ENCODE peak calls at places on chromosomes 2 and 18, in six cellular contexts. R, L, X, E, V and S are unnamed samples.

GRCh38 chr2:159855153-159856140 is 57.4 kb upstream of the CD302 start:
- DNase-seq in R (peak), L (no peak), X (no peak), E (no peak), V (no peak), S (no peak)

GRCh38 chr2:127874378-127875271 is 11.1 kb downstream of the AMMECR1L start:
- DNase-seq in R (no peak), L (no peak), X (no peak), E (no peak), V (no peak), S (no peak)

GRCh38 chr18:25453556-25454269 is 101.7 kb upstream of the ZNF521 start:
- DNase-seq in R (peak), L (no peak), X (no peak), E (peak), V (no peak), S (no peak)

GRCh38 chr2:219171231-219171651 is 1.4 kb upstream of the SLC23A3 start:
- DNase-seq in R (peak), L (peak), X (no peak), E (peak), V (peak), S (no peak)

GRCh38 chr2:166351319-166351718 is 24.4 kb downstream of the SCN9A start:
- DNase-seq in R (peak), L (no peak), X (no peak), E (no peak), V (no peak), S (no peak)

GRCh38 chr2:120434909-120435308 is 89.0 kb downstream of the INHBB start:
- DNase-seq in R (no peak), L (no peak), X (no peak), E (no peak), V (no peak), S (peak)

GRCh38 chr18:4204151-4204720 is 250.9 kb downstream of the DLGAP1 start:
- DNase-seq in R (no peak), L (no peak), X (no peak), E (no peak), V (no peak), S (no peak)

GRCh38 chr18:30985753-30986152 is 56.8 kb downstream of the DSC3 start:
- DNase-seq in R (no peak), L (no peak), X (no peak), E (no peak), V (no peak), S (no peak)

GRCh38 chr2:151097118-151097517 is 164.5 kb downstream of the RBM43 start:
- DNase-seq in R (peak), L (no peak), X (peak), E (no peak), V (no peak), S (no peak)

GRCh38 chr2:98870516-98871158 is 65.4 kb downstream of the CRACDL start:
- DNase-seq in R (no peak), L (peak), X (no peak), E (no peak), V (no peak), S (no peak)

GRCh38 chr2:182941939-182942338 is 75.5 kb upstream of the FRZB start:
- DNase-seq in R (no peak), L (no peak), X (no peak), E (no peak), V (peak), S (no peak)

GRCh38 chr2:156229724-156230362 is 102.7 kb downstream of the NR4A2 start:
- DNase-seq in R (no peak), L (no peak), X (no peak), E (no peak), V (no peak), S (no peak)

GRCh38 chr2:120303177-120303576 is 42.8 kb upstream of the INHBB start:
- DNase-seq in R (no peak), L (no peak), X (no peak), E (no peak), V (no peak), S (no peak)

GRCh38 chr2:173631123-173631450 is 276.4 kb downstream of the CDCA7 start:
- DNase-seq in R (no peak), L (no peak), X (peak), E (no peak), V (peak), S (no peak)

GRCh38 chr18:30811580-30811979 is 231.0 kb downstream of the DSC3 start:
- DNase-seq in R (no peak), L (no peak), X (no peak), E (no peak), V (no peak), S (no peak)

GRCh38 chr2:175366814-175367213 is 185.3 kb upstream of the ATP5MC3 start:
- DNase-seq in R (peak), L (peak), X (peak), E (no peak), V (peak), S (no peak)

GRCh38 chr2:217095511-217096205 is 235.8 kb upstream of the TNP1 start:
- DNase-seq in R (no peak), L (no peak), X (no peak), E (no peak), V (no peak), S (no peak)

GRCh38 chr2:144834363-144834762 is 314.4 kb upstream of the ZEB2 start:
- DNase-seq in R (no peak), L (no peak), X (no peak), E (no peak), V (no peak), S (no peak)

GRCh38 chr2:240412975-240413812 is 22.3 kb upstream of the GPC1 start:
- DNase-seq in R (no peak), L (peak), X (no peak), E (no peak), V (no peak), S (peak)

GRCh38 chr18:42052137-42052708 is 97.2 kb downstream of the PIK3C3 start:
- DNase-seq in R (peak), L (no peak), X (no peak), E (no peak), V (peak), S (no peak)

GRCh38 chr18:67132919-67133318 is 383.6 kb downstream of the DSEL start:
- DNase-seq in R (no peak), L (no peak), X (no peak), E (no peak), V (no peak), S (no peak)

GRCh38 chr2:69054431-69054830 is 41.5 kb downstream of the ANTXR1 start:
- DNase-seq in R (peak), L (no peak), X (no peak), E (no peak), V (no peak), S (no peak)

GRCh38 chr2:142422041-142422440 is 291.2 kb upstream of the LRP1B start:
- DNase-seq in R (no peak), L (no peak), X (no peak), E (no peak), V (no peak), S (no peak)

GRCh38 chr2:109256921-109257320 is 127.9 kb downstream of the SH3RF3 start:
- DNase-seq in R (peak), L (no peak), X (no peak), E (peak), V (no peak), S (no peak)

GRCh38 chr2:42841344-42841743 is 49.0 kb upstream of the HAAO start:
- DNase-seq in R (no peak), L (no peak), X (no peak), E (no peak), V (no peak), S (no peak)

DNA sequence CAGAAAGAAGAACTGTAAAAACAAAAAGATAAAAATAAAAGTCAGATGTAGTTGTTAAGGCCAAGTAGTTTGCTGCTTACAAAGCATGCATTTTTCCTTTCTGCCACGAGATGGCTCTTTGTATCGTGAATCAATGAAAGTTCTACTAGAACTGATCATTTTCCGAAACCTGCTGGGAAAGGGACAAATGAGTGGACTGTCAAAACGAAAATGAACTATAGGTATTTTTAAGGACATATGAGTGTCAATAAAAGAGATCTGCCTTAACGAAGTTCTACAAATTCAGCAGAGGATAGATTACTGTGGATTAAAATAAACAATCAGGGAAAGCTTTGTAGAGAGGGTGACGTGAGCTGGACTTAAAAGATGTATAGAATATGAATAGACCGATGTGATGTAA is 15.0 kb upstream of the ELOA2 start:
- DNase-seq in R (peak), L (peak), X (no peak), E (no peak), V (peak), S (no peak)
- TF ChIP-seq CTCF in R (peak), L (peak), X (peak), E (peak), V (peak), S (peak)

GRCh38 chr18:7626922-7627440 is 59.9 kb downstream of the PTPRM start:
- DNase-seq in R (peak), L (no peak), X (no peak), E (no peak), V (peak), S (no peak)
- TF ChIP-seq CTCF in R (peak), L (no peak), X (no peak), E (no peak), V (peak), S (no peak)

GRCh38 chr18:13460946-13461345 is 242.4 kb downstream of the LDLRAD4 start:
- DNase-seq in R (no peak), L (no peak), X (no peak), E (no peak), V (no peak), S (no peak)

GRCh38 chr18:13462686-13463085 is 244.1 kb downstream of the LDLRAD4 start:
- DNase-seq in R (no peak), L (no peak), X (no peak), E (no peak), V (no peak), S (no peak)

GRCh38 chr18:13461936-13462335 is 243.4 kb downstream of the LDLRAD4 start:
- DNase-seq in R (no peak), L (no peak), X (no peak), E (no peak), V (no peak), S (no peak)

GRCh38 chr18:13463526-13463925 is 245.0 kb downstream of the LDLRAD4 start:
- DNase-seq in R (no peak), L (no peak), X (no peak), E (no peak), V (no peak), S (no peak)

DNA sequence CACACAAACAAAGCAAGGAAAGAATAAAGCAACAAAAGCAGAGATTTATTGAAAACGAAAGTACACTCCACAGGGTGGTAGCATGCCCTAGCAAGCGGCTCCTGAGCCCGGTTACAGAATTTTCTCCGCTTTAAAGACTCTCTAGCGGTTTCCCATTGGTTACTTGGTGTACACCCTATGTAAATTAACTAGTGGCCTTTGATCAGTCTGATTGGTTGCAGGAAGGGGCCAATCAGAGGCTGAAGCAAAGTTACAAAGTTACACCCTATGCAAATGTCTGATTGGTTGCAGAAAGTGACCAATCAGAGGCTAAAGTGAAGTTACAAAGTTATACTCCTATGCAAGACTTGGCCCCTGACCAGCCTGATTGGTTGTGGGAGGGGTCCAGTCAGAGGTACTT is 242.9 kb downstream of the LDLRAD4 start:
- DNase-seq in R (peak), L (no peak), X (no peak), E (no peak), V (no peak), S (no peak)
- TF ChIP-seq CTCF in R (no peak), L (no peak), X (no peak), E (no peak), V (no peak), S (no peak)

DNA sequence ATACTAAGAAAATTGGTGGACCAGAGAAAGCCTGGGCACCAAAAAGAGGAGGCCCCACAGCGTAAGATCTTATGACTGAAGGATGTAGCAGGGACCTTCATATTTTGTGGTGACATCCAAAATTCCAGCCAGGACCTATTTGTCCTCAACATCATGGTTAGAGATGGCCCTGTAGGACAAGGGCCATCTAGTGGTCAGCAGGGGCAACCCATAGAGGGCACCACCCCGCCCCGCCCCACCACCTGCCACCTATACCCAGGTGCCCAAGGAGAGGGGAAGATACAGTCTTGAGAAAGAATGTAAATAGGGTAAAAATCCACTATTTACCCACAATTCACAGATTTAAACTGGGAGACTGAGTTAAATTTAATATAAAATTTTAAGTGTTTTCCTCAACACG is 59.6 kb upstream of the TMEM163 start:
- DNase-seq in R (no peak), L (peak), X (no peak), E (no peak), V (no peak), S (no peak)
- TF ChIP-seq CTCF in R (peak), L (peak), X (peak), E (no peak), V (peak), S (peak)